ENCODE peak calls at places on chromosomes 13 and 19, in nine cellular contexts. S is stimulated activated CD4-positive, alpha-beta T cell treated with anti-CD3 and anti-CD28 coated beads, TNF-alpha, amount 100 ng/mL, for 1 hour; X is activated T-cell treated with anti-CD3 and anti-CD28 coated beads, Interleukin-2, amount 50 U/mL, for 4 hours; P is dermis microvascular lymphatic vessel endothelial cell; H is caudate nucleus; G is Daoy; W is activated CD8-positive, alpha-beta memory T cell treated with anti-CD3 and anti-CD28 coated beads for 4 hours; I is trophoblast cell; B is RCC 7860. C is an unnamed sample.

GRCh38 chr19:369256-369655 is 24.7 kb upstream of the MIER2 start:
- DNase-seq in I (no peak), G (no peak), S (no peak), P (no peak), B (no peak), W (no peak), X (no peak), H (no peak), C (no peak)

GRCh38 chr19:17220207-17220758 is 5.1 kb downstream of the USE1 start:
- DNase-seq in G (peak; percentile 89), I (peak; percentile 48), W (no peak), B (peak; percentile 23), H (no peak), X (no peak), P (no peak), S (no peak), C (peak; percentile 30)

GRCh38 chr13:29292045-29292444 is 303.4 kb downstream of the SLC7A1 start:
- DNase-seq in I (no peak), X (no peak), S (no peak), B (no peak), W (no peak), P (no peak), H (no peak), G (no peak), C (no peak)

GRCh38 chr13:84405286-84405685 is 523.0 kb upstream of the SLITRK1 start:
- DNase-seq in X (no peak), W (no peak), P (no peak), S (no peak), B (no peak), H (no peak), G (no peak), I (no peak), C (no peak)

GRCh38 chr13:26813626-26814348 is 53.2 kb upstream of the GPR12 start:
- DNase-seq in S (no peak), P (no peak), G (no peak), I (no peak), H (no peak), X (no peak), B (no peak), W (no peak), C (no peak)

GRCh38 chr13:114066956-114067355 is 65.5 kb downstream of the RASA3 start:
- DNase-seq in P (no peak), I (no peak), B (no peak), H (no peak), G (no peak), W (no peak), S (no peak), X (no peak), C (no peak)

GRCh38 chr13:39918837-39919236 is 263.4 kb downstream of the COG6 start:
- DNase-seq in B (no peak), W (no peak), H (no peak), I (no peak), X (no peak), G (no peak), S (no peak), P (no peak), C (no peak)

GRCh38 chr19:36058481-36059179 is 3.9 kb downstream of the WDR62 start:
- DNase-seq in W (no peak), S (no peak), X (no peak), I (peak; percentile 68), P (no peak), H (no peak), B (no peak), G (no peak), C (no peak)

GRCh38 chr13:49220856-49221614 is 897 bp downstream of the MLNR start:
- DNase-seq in W (no peak), S (no peak), P (no peak), I (no peak), H (no peak), G (no peak), X (no peak), B (no peak), C (no peak)

GRCh38 chr19:51274037-51274370 is 23.1 kb downstream of the SIGLECL1 start:
- DNase-seq in X (no peak), B (peak; percentile 87), P (no peak), W (no peak), H (no peak), G (no peak), I (no peak), S (no peak), C (peak; percentile 1)

GRCh38 chr13:99988469-99989375 is 7.1 kb downstream of the ZIC2 start:
- DNase-seq in W (no peak), G (no peak), P (no peak), I (no peak), H (no peak), X (no peak), S (no peak), B (no peak), C (no peak)

GRCh38 chr19:30272554-30272953 is 99.6 kb upstream of the ZNF536 start:
- DNase-seq in X (no peak), G (no peak), S (no peak), I (no peak), W (no peak), B (no peak), H (no peak), P (no peak), C (no peak)

GRCh38 chr19:49442354-49442753 is 1.0 kb upstream of the SLC17A7 start:
- DNase-seq in I (no peak), S (no peak), G (peak; percentile 65), P (no peak), X (no peak), H (no peak), B (no peak), W (no peak), C (peak; percentile 45)

GRCh38 chr13:104357672-104358314 is 1291.6 kb upstream of the SLC10A2 start:
- DNase-seq in G (no peak), X (no peak), H (no peak), P (no peak), W (no peak), I (no peak), B (no peak), S (no peak), C (no peak)

GRCh38 chr19:5050016-5050656 is 81.2 kb downstream of the KDM4B start:
- DNase-seq in S (no peak), I (no peak), P (no peak), G (no peak), X (no peak), W (no peak), H (no peak), B (no peak), C (no peak)

GRCh38 chr13:51252954-51253531 is 30.8 kb downstream of the FAM124A start:
- DNase-seq in I (no peak), G (no peak), P (no peak), X (no peak), S (no peak), H (no peak), W (no peak), B (no peak), C (no peak)

GRCh38 chr19:12733369-12733896 is 1.1 kb downstream of the TRIR start:
- DNase-seq in P (no peak), X (peak; percentile 40), I (peak; percentile 76), S (no peak), B (peak; percentile 10), G (peak; percentile 51), H (no peak), W (no peak), C (peak; percentile 34)

GRCh38 chr13:44698076-44698475 is 121.9 kb upstream of the TSC22D1 start:
- DNase-seq in G (no peak), W (no peak), S (no peak), X (no peak), I (no peak), H (peak; percentile 9), B (no peak), P (no peak), C (no peak)

GRCh38 chr19:40342644-40343311 is 5.4 kb downstream of the C19orf47 start:
- DNase-seq in X (no peak), S (no peak), W (no peak), B (no peak), G (no peak), P (no peak), I (no peak), H (no peak), C (no peak)

GRCh38 chr19:7265963-7266362 is 28.3 kb downstream of the INSR start:
- DNase-seq in P (no peak), I (peak; percentile 24), W (no peak), H (no peak), B (no peak), G (no peak), X (no peak), S (no peak), C (no peak)

GRCh38 chr19:32097620-32098019 is 247.8 kb upstream of the ZNF507 start:
- DNase-seq in H (no peak), I (no peak), W (no peak), B (no peak), G (no peak), P (no peak), S (no peak), X (no peak), C (no peak)

GRCh38 chr13:109145631-109146030 is 516.2 kb downstream of the MYO16 start:
- DNase-seq in H (no peak), P (peak; percentile 61), X (no peak), W (no peak), B (peak; percentile 37), I (peak; percentile 27), S (no peak), G (peak; percentile 35), C (peak; percentile 56)

GRCh38 chr13:98977568-98978270 is at the start of gene DOCK9:
- DNase-seq in P (peak; percentile 84), I (peak; percentile 23), S (no peak), W (no peak), B (no peak), G (peak; percentile 72), X (no peak), H (peak; percentile 69), C (peak; percentile 58)

GRCh38 chr13:111372651-111373425 is 52.4 kb downstream of the TEX29 start:
- DNase-seq in B (no peak), P (no peak), G (no peak), I (no peak), S (no peak), H (no peak), X (no peak), W (no peak), C (no peak)

GRCh38 chr19:3275583-3276340 is 51.3 kb downstream of the CELF5 start:
- DNase-seq in P (peak; percentile 37), G (peak; percentile 95), S (peak; percentile 90), X (peak; percentile 93), W (peak; percentile 72), H (peak; percentile 90), I (no peak), B (peak; percentile 56), C (peak; percentile 83)

GRCh38 chr13:48252176-48252575 is 19.2 kb downstream of the ITM2B start:
- DNase-seq in P (no peak), X (no peak), I (no peak), G (no peak), S (no peak), W (no peak), H (no peak), B (no peak), C (no peak)

GRCh38 chr19:11377237-11377636 is 2.8 kb downstream of the SWSAP1 start:
- DNase-seq in P (no peak), H (no peak), B (peak; percentile 79), W (no peak), I (no peak), X (no peak), S (no peak), G (peak; percentile 84), C (peak; percentile 79)

GRCh38 chr13:35858665-35859064 is 272.5 kb downstream of the DCLK1 start:
- DNase-seq in S (no peak), I (no peak), P (no peak), G (no peak), H (no peak), B (no peak), X (no peak), W (no peak), C (no peak)

GRCh38 chr19:2003901-2004300 is 11.6 kb downstream of the BTBD2 start:
- DNase-seq in P (no peak), X (no peak), G (peak; percentile 32), B (no peak), S (no peak), I (no peak), H (no peak), W (no peak), C (no peak)

GRCh38 chr13:23159587-23160240 is 21.1 kb upstream of the SGCG start:
- DNase-seq in I (no peak), X (no peak), S (no peak), P (no peak), G (peak; percentile 5), W (no peak), H (no peak), B (no peak), C (no peak)